ENCODE peak calls at places on chromosomes 1 and 21, in eight cellular contexts. One of them, this sample, is unnamed.

GRCh38 chr1:230140221-230141001 is 73.4 kb downstream of the GALNT2 start:
- DNase-seq in adrenal gland: peak; percentile 76
- DNase-seq in IMR-90: peak; percentile 90
- DNase-seq in breast epithelium: no peak
- DNase-seq in uterus: no peak
- DNase-seq in ovary: peak; percentile 45
- DNase-seq in lower lobe of right lung: no peak
- DNase-seq in colonic mucosa: peak; percentile 44
- DNase-seq in this sample: no peak

GRCh38 chr1:93905051-93905450 is 4.2 kb downstream of the GCLM start:
- DNase-seq in lower lobe of right lung: no peak
- DNase-seq in colonic mucosa: no peak
- DNase-seq in uterus: no peak
- DNase-seq in breast epithelium: no peak
- DNase-seq in IMR-90: peak; percentile 39
- DNase-seq in ovary: no peak
- DNase-seq in adrenal gland: no peak
- DNase-seq in this sample: no peak

GRCh38 chr1:20658166-20658915 is 2.8 kb downstream of the DDOST start:
- DNase-seq in IMR-90: no peak
- DNase-seq in colonic mucosa: no peak
- DNase-seq in lower lobe of right lung: no peak
- DNase-seq in adrenal gland: no peak
- DNase-seq in breast epithelium: no peak
- DNase-seq in uterus: no peak
- DNase-seq in ovary: no peak
- DNase-seq in this sample: no peak

GRCh38 chr21:34800797-34801518 is 132.2 kb downstream of the CLIC6 start:
- DNase-seq in adrenal gland: no peak
- DNase-seq in uterus: no peak
- DNase-seq in colonic mucosa: no peak
- DNase-seq in lower lobe of right lung: no peak
- DNase-seq in ovary: no peak
- DNase-seq in IMR-90: peak; percentile 46
- DNase-seq in breast epithelium: no peak
- DNase-seq in this sample: peak; percentile 46

GRCh38 chr1:212158912-212159796 is 123.6 kb downstream of the DTL start:
- DNase-seq in adrenal gland: peak; percentile 58
- DNase-seq in colonic mucosa: no peak
- DNase-seq in breast epithelium: no peak
- DNase-seq in uterus: no peak
- DNase-seq in lower lobe of right lung: no peak
- DNase-seq in IMR-90: no peak
- DNase-seq in ovary: no peak
- DNase-seq in this sample: no peak

GRCh38 chr1:116147972-116148371 is 36.8 kb downstream of the MAB21L3 start:
- DNase-seq in adrenal gland: peak; percentile 14
- DNase-seq in IMR-90: no peak
- DNase-seq in colonic mucosa: peak; percentile 16
- DNase-seq in lower lobe of right lung: no peak
- DNase-seq in uterus: no peak
- DNase-seq in breast epithelium: no peak
- DNase-seq in ovary: no peak
- DNase-seq in this sample: no peak

GRCh38 chr1:19750101-19750881 is 49.4 kb downstream of the TMCO4 start:
- DNase-seq in IMR-90: peak; percentile 46
- DNase-seq in lower lobe of right lung: no peak
- DNase-seq in adrenal gland: no peak
- DNase-seq in ovary: no peak
- DNase-seq in breast epithelium: no peak
- DNase-seq in uterus: no peak
- DNase-seq in colonic mucosa: no peak
- DNase-seq in this sample: no peak

GRCh38 chr1:62175568-62176179 is 19.0 kb upstream of the L1TD1 start:
- DNase-seq in lower lobe of right lung: no peak
- DNase-seq in colonic mucosa: peak; percentile 60
- DNase-seq in adrenal gland: peak; percentile 77
- DNase-seq in IMR-90: peak; percentile 45
- DNase-seq in uterus: no peak
- DNase-seq in ovary: peak; percentile 22
- DNase-seq in breast epithelium: no peak
- DNase-seq in this sample: peak; percentile 63

GRCh38 chr1:36941579-36941978 is 92.7 kb downstream of the GRIK3 start:
- DNase-seq in adrenal gland: no peak
- DNase-seq in breast epithelium: no peak
- DNase-seq in uterus: no peak
- DNase-seq in colonic mucosa: no peak
- DNase-seq in lower lobe of right lung: no peak
- DNase-seq in ovary: no peak
- DNase-seq in IMR-90: no peak
- DNase-seq in this sample: no peak

GRCh38 chr1:17236779-17237601 is 11.9 kb upstream of the PADI3 start:
- DNase-seq in colonic mucosa: peak; percentile 95
- DNase-seq in uterus: peak; percentile 72
- DNase-seq in IMR-90: peak; percentile 75
- DNase-seq in breast epithelium: peak; percentile 88
- DNase-seq in adrenal gland: peak; percentile 95
- DNase-seq in lower lobe of right lung: peak; percentile 89
- DNase-seq in ovary: peak; percentile 85
- DNase-seq in this sample: peak; percentile 88

GRCh38 chr1:110508038-110508437 is 10.9 kb downstream of the KCNA10 start:
- DNase-seq in lower lobe of right lung: peak; percentile 85
- DNase-seq in IMR-90: peak; percentile 9
- DNase-seq in adrenal gland: peak; percentile 60
- DNase-seq in ovary: no peak
- DNase-seq in colonic mucosa: peak; percentile 27
- DNase-seq in breast epithelium: no peak
- DNase-seq in uterus: no peak
- DNase-seq in this sample: peak; percentile 44

GRCh38 chr1:72485786-72486185 is 203.4 kb upstream of the NEGR1 start:
- DNase-seq in breast epithelium: no peak
- DNase-seq in ovary: no peak
- DNase-seq in adrenal gland: no peak
- DNase-seq in uterus: no peak
- DNase-seq in lower lobe of right lung: no peak
- DNase-seq in colonic mucosa: no peak
- DNase-seq in IMR-90: peak; percentile 23
- DNase-seq in this sample: peak; percentile 14

GRCh38 chr1:72482736-72483413 is 200.5 kb upstream of the NEGR1 start:
- DNase-seq in IMR-90: no peak
- DNase-seq in uterus: no peak
- DNase-seq in colonic mucosa: no peak
- DNase-seq in adrenal gland: no peak
- DNase-seq in breast epithelium: no peak
- DNase-seq in ovary: no peak
- DNase-seq in lower lobe of right lung: no peak
- DNase-seq in this sample: no peak

GRCh38 chr1:72483958-72484357 is 201.6 kb upstream of the NEGR1 start:
- DNase-seq in uterus: no peak
- DNase-seq in ovary: no peak
- DNase-seq in colonic mucosa: no peak
- DNase-seq in IMR-90: no peak
- DNase-seq in breast epithelium: no peak
- DNase-seq in lower lobe of right lung: no peak
- DNase-seq in adrenal gland: no peak
- DNase-seq in this sample: no peak

GRCh38 chr1:72481420-72481819 is 199.1 kb upstream of the NEGR1 start:
- DNase-seq in ovary: no peak
- DNase-seq in IMR-90: no peak
- DNase-seq in lower lobe of right lung: no peak
- DNase-seq in colonic mucosa: no peak
- DNase-seq in breast epithelium: no peak
- DNase-seq in adrenal gland: no peak
- DNase-seq in uterus: no peak
- DNase-seq in this sample: no peak
- TF ChIP-seq CTCF in ovary: no peak
- TF ChIP-seq CTCF in IMR-90: no peak
- TF ChIP-seq CTCF in lower lobe of right lung: no peak
- TF ChIP-seq CTCF in colonic mucosa: no peak
- TF ChIP-seq CTCF in breast epithelium: no peak
- TF ChIP-seq CTCF in adrenal gland: no peak
- TF ChIP-seq CTCF in uterus: no peak
- TF ChIP-seq CTCF in this sample: no peak

GRCh38 chr1:42317308-42317707 is 17.7 kb downstream of the FOXJ3 start:
- DNase-seq in lower lobe of right lung: no peak
- DNase-seq in uterus: no peak
- DNase-seq in adrenal gland: no peak
- DNase-seq in breast epithelium: no peak
- DNase-seq in colonic mucosa: no peak
- DNase-seq in ovary: no peak
- DNase-seq in IMR-90: no peak
- DNase-seq in this sample: no peak

GRCh38 chr1:42313970-42314369 is 21.1 kb downstream of the FOXJ3 start:
- DNase-seq in lower lobe of right lung: no peak
- DNase-seq in IMR-90: no peak
- DNase-seq in breast epithelium: no peak
- DNase-seq in uterus: no peak
- DNase-seq in adrenal gland: no peak
- DNase-seq in colonic mucosa: no peak
- DNase-seq in ovary: no peak
- DNase-seq in this sample: no peak

GRCh38 chr1:42316292-42316691 is 18.7 kb downstream of the FOXJ3 start:
- DNase-seq in ovary: no peak
- DNase-seq in IMR-90: no peak
- DNase-seq in lower lobe of right lung: no peak
- DNase-seq in adrenal gland: no peak
- DNase-seq in breast epithelium: no peak
- DNase-seq in colonic mucosa: no peak
- DNase-seq in uterus: no peak
- DNase-seq in this sample: no peak

GRCh38 chr1:42312576-42313212 is 22.3 kb downstream of the FOXJ3 start:
- DNase-seq in ovary: no peak
- DNase-seq in adrenal gland: no peak
- DNase-seq in lower lobe of right lung: no peak
- DNase-seq in IMR-90: no peak
- DNase-seq in colonic mucosa: no peak
- DNase-seq in breast epithelium: no peak
- DNase-seq in uterus: no peak
- DNase-seq in this sample: no peak

DNA sequence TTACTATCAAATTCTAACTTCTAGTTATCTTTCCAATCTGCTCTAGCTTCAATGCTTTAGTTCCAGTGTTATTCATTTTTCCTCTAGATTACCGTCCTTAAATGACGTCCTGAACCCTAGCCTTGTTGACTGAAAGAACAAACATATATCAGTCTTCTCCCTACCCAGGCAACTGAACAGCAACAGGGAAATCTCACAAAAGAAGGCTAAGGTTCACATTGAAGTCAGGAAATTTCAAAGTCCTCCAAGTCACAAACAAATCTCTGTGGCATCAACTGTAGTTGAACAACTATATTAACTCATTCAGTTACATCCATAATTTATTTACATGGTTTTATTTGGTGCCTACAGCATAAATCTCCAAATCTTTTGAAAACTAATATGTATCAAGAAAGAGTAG is 19.5 kb downstream of the FOXJ3 start:
- DNase-seq in IMR-90: no peak
- DNase-seq in ovary: no peak
- DNase-seq in adrenal gland: no peak
- DNase-seq in breast epithelium: no peak
- DNase-seq in uterus: no peak
- DNase-seq in lower lobe of right lung: no peak
- DNase-seq in colonic mucosa: no peak
- DNase-seq in this sample: no peak
- H3K4me1 ChIP-seq in IMR-90: peaks cover 6% of the 10 kb centered on the region
- H3K4me1 ChIP-seq in ovary: peaks cover 11% of the 10 kb centered on the region
- H3K4me1 ChIP-seq in adrenal gland: peaks cover 36% of the 10 kb centered on the region
- H3K4me1 ChIP-seq in breast epithelium: no peaks in the 10 kb centered on the region
- H3K4me1 ChIP-seq in uterus: peaks cover 5% of the 10 kb centered on the region
- H3K4me1 ChIP-seq in lower lobe of right lung: peaks cover 60% of the 10 kb centered on the region
- H3K4me1 ChIP-seq in colonic mucosa: peaks cover 8% of the 10 kb centered on the region
- H3K4me1 ChIP-seq in this sample: peaks cover 15% of the 10 kb centered on the region

DNA sequence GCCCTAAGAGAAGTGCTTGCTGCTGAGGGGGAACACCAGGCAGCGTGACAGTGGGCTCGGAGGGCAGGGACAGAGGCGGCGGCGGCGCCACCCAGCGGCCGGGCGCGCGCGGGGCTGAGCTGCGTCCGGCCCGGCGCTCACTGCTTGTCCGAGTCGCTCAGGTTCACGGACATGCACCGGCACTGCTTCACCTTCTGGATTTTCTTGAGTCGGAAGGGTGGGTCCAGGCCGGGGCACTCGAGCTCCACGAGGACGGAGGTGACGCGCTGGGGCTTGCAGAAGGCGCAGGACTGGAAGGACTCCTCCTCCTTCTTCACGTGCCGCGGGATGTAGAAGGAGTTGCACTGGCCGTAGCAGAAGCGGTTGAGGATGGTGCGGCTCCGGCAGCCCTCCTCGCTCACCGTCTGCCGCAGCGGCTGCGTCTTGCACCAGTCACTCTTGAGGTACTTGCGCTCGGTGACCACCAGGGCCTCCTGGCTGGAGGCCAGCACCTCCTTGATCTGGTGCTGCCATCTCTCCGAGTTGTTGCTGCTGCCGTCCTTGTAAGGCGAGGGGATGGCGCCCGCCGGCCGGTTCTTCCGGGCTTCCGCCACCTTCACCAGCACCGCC is 119.0 kb downstream of the GREM2 start:
- DNase-seq in uterus: peak; percentile 37
- DNase-seq in colonic mucosa: peak; percentile 38
- DNase-seq in lower lobe of right lung: peak; percentile 54
- DNase-seq in adrenal gland: peak; percentile 64
- DNase-seq in breast epithelium: no peak
- DNase-seq in ovary: no peak
- DNase-seq in IMR-90: peak; percentile 14
- DNase-seq in this sample: peak; percentile 57
- TF ChIP-seq CTCF in uterus: no peak
- TF ChIP-seq CTCF in colonic mucosa: no peak
- TF ChIP-seq CTCF in lower lobe of right lung: no peak
- TF ChIP-seq CTCF in adrenal gland: no peak
- TF ChIP-seq CTCF in breast epithelium: no peak
- TF ChIP-seq CTCF in ovary: no peak
- TF ChIP-seq CTCF in IMR-90: no peak
- TF ChIP-seq CTCF in this sample: peak; percentile 31

GRCh38 chr1:45545553-45546310 is 4.9 kb upstream of the AKR1A1 start:
- DNase-seq in ovary: no peak
- DNase-seq in uterus: no peak
- DNase-seq in colonic mucosa: no peak
- DNase-seq in IMR-90: no peak
- DNase-seq in lower lobe of right lung: peak; percentile 12
- DNase-seq in breast epithelium: no peak
- DNase-seq in adrenal gland: no peak
- DNase-seq in this sample: no peak

GRCh38 chr1:45542591-45542990 is 8.0 kb upstream of the AKR1A1 start:
- DNase-seq in breast epithelium: no peak
- DNase-seq in adrenal gland: peak; percentile 62
- DNase-seq in lower lobe of right lung: peak; percentile 47
- DNase-seq in ovary: no peak
- DNase-seq in IMR-90: no peak
- DNase-seq in colonic mucosa: peak; percentile 74
- DNase-seq in uterus: no peak
- DNase-seq in this sample: peak; percentile 19

GRCh38 chr1:45543599-45544417 is 6.8 kb upstream of the AKR1A1 start:
- DNase-seq in breast epithelium: no peak
- DNase-seq in colonic mucosa: peak; percentile 66
- DNase-seq in IMR-90: no peak
- DNase-seq in ovary: peak; percentile 23
- DNase-seq in uterus: no peak
- DNase-seq in adrenal gland: peak; percentile 79
- DNase-seq in lower lobe of right lung: peak; percentile 78
- DNase-seq in this sample: peak; percentile 7

GRCh38 chr1:45544530-45544929 is 6.1 kb upstream of the AKR1A1 start:
- DNase-seq in breast epithelium: no peak
- DNase-seq in colonic mucosa: no peak
- DNase-seq in adrenal gland: no peak
- DNase-seq in uterus: no peak
- DNase-seq in IMR-90: no peak
- DNase-seq in lower lobe of right lung: no peak
- DNase-seq in ovary: no peak
- DNase-seq in this sample: no peak

GRCh38 chr1:45545019-45545493 is 5.6 kb upstream of the AKR1A1 start:
- DNase-seq in adrenal gland: no peak
- DNase-seq in colonic mucosa: no peak
- DNase-seq in breast epithelium: no peak
- DNase-seq in ovary: no peak
- DNase-seq in uterus: no peak
- DNase-seq in IMR-90: no peak
- DNase-seq in lower lobe of right lung: no peak
- DNase-seq in this sample: no peak
- H3K4me1 ChIP-seq in adrenal gland: peaks cover 22% of the 10 kb centered on the region
- H3K4me1 ChIP-seq in colonic mucosa: no peaks in the 10 kb centered on the region
- H3K4me1 ChIP-seq in breast epithelium: no peaks in the 10 kb centered on the region
- H3K4me1 ChIP-seq in ovary: no peaks in the 10 kb centered on the region
- H3K4me1 ChIP-seq in uterus: no peaks in the 10 kb centered on the region
- H3K4me1 ChIP-seq in IMR-90: no peaks in the 10 kb centered on the region
- H3K4me1 ChIP-seq in lower lobe of right lung: peaks cover 32% of the 10 kb centered on the region
- H3K4me1 ChIP-seq in this sample: peaks cover 5% of the 10 kb centered on the region

This sample was measured in cardiac muscle cell.